ENCODE peak calls at places on chromosomes 16 and 17, in four cellular contexts. X is heart left ventricle, I is AG09309, K is neural progenitor cell. N is an unnamed sample.

GRCh38 chr16:1613728-1614225 is 1.6 kb downstream of the CRAMP1 start:
- DNase-seq in X (no peak), I (no peak), K (peak), N (no peak)

GRCh38 chr17:15230866-15231265 is 34.3 kb downstream of the PMP22 start:
- DNase-seq in K (no peak), I (no peak), X (no peak), N (no peak)

GRCh38 chr16:85861095-85861825 is 37.7 kb upstream of the IRF8 start:
- DNase-seq in I (no peak), K (no peak), X (no peak), N (no peak)

GRCh38 chr17:72518810-72519597 is 398.2 kb downstream of the SOX9 start:
- DNase-seq in I (no peak), K (no peak), X (no peak), N (no peak)

GRCh38 chr17:39867084-39867890 is 715 bp upstream of the ZPBP2 start:
- DNase-seq in X (no peak), I (no peak), K (no peak), N (no peak)

GRCh38 chr17:10050597-10051101 is 145.6 kb upstream of the RCVRN start:
- DNase-seq in K (no peak), X (peak), I (no peak), N (no peak)

GRCh38 chr17:75785770-75786538 is 1.3 kb downstream of the UNK start:
- DNase-seq in I (no peak), K (no peak), X (no peak), N (peak)

GRCh38 chr16:11090947-11091785 is 146.8 kb downstream of the CLEC16A start:
- DNase-seq in X (no peak), K (no peak), I (no peak), N (no peak)

GRCh38 chr16:80570106-80570478 is 29.3 kb downstream of the DYNLRB2 start:
- DNase-seq in I (no peak), K (no peak), X (no peak), N (no peak)

GRCh38 chr17:29686998-29687397 is 64.3 kb upstream of the CORO6 start:
- DNase-seq in K (no peak), X (no peak), I (no peak), N (no peak)

GRCh38 chr17:78343099-78343432 is 16.8 kb downstream of the SOCS3 start:
- DNase-seq in K (no peak), I (no peak), X (peak), N (no peak)
- H3K4me3 ChIP-seq in K (no peak), I (no peak), X (no peak), N (peak)

GRCh38 chr16:29821663-29822115 is 1.4 kb downstream of the MVP start:
- DNase-seq in I (no peak), K (no peak), X (no peak), N (no peak)
- H3K4me3 ChIP-seq in I (peak), K (no peak), X (peak), N (peak)

DNA sequence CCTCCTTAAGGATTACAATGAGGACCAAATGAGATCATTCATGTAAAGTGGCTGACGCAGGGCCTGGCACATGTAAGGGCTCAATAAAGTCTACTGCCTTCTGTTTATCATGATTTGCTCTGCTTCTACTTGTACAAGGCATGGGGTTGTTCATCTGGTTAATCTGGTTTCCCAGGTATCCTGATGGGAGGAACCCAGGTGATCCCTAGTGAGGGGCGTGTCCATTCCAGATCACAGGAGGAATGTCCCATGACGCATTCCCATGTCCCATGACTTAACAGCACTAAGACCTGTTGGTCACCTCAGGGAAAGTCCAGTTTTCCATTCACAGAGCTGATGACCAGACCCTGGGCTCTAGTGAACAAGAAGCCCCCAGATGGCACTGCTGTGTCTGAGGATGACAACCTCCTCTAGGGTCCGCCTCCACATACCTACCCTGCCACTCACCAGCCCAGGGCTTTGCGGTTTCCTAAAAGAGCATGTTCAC is 11.5 kb upstream of the TPPP3 start:
- DNase-seq in X (no peak), I (no peak), K (no peak), N (no peak)
- H3K4me3 ChIP-seq in X (no peak), I (no peak), K (no peak), N (no peak)

GRCh38 chr17:18318771-18319450 is 3.8 kb downstream of the SMCR8 start:
- DNase-seq in K (no peak), X (no peak), I (no peak), N (no peak)
- H3K4me3 ChIP-seq in K (no peak), X (no peak), I (peak), N (no peak)

GRCh38 chr16:84082835-84083569 is 33.7 kb downstream of the MBTPS1 start:
- DNase-seq in X (no peak), I (no peak), K (no peak), N (no peak)
- H3K4me3 ChIP-seq in X (no peak), I (no peak), K (no peak), N (no peak)

DNA sequence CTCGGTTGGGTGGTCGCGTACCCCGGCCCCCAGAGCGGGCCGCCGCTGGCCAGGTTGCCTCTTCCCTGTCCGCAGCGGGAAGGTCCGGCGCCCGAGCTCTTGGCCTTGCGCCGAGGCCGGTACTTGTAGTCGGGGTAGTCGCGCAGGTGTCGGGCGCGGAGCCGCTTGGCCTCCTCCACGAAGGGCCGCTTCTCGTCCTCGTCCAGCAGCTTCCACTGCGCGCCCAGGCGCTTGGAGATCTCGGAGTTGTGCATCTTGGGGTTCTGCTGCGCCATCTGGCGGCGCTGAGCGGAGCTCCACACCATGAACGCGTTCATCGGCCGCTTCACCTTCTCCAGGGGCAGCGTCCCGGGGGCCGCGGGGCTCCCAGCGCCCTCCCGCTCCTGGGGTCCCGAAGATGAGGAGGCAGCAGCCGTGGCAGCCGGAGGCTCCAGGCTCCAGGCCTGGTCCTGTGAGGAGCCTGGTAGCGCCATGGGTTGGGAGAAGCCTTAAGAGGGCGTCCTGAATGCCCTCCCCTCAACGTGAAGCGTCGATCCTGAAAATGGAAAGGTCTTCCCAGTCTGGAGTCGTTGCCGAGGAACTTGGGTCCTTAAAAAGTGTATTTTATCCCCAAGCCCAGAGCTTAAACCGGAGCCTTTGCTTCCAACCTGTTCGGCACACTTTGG is 558 bp downstream of the SOX15 start:
- DNase-seq in I (peak), K (peak), X (peak), N (no peak)
- H3K4me3 ChIP-seq in I (peak), K (peak), X (peak), N (peak)

GRCh38 chr16:35552763-35553162 is 2093.4 kb downstream of the TP53TG3F start:
- DNase-seq in I (no peak), X (no peak), K (no peak), N (no peak)
- H3K4me3 ChIP-seq in I (no peak), X (no peak), K (no peak), N (no peak)